ENCODE peak calls at places on chromosomes 4 and X, in nine cellular contexts. Z is Caco-2, G is mammary epithelial cell, R is lower leg skin, S is choroid plexus epithelial cell, C is astrocyte of the spinal cord, N is cardiac fibroblast, F is PC-3, W is body of pancreas. M is an unnamed sample.
A peak's percentile ranks its signal among the peaks of the same experiment; 100 is the strongest.

GRCh38 chr4:102333792-102334191 is 11.5 kb downstream of the SLC39A8 start:
- DNase-seq in Z (no peak), G (no peak), R (no peak), S (no peak), C (no peak), N (no peak), F (no peak), W (no peak), M (no peak)

GRCh38 chr4:17866790-17867189 is 56.0 kb downstream of the NCAPG start:
- DNase-seq in Z (no peak), G (no peak), R (no peak), S (no peak), C (no peak), N (no peak), F (no peak), W (no peak), M (no peak)

GRCh38 chr4:86398187-86398586 is 38.3 kb upstream of the MAPK10 start:
- DNase-seq in Z (no peak), G (no peak), R (no peak), S (no peak), C (no peak), N (no peak), F (no peak), W (no peak), M (no peak)

GRCh38 chr4:112213850-112214249 is 17.7 kb upstream of the AP1AR start:
- DNase-seq in Z (no peak), G (peak; percentile 68), R (no peak), S (peak; percentile 92), C (peak; percentile 59), N (peak; percentile 73), F (no peak), W (no peak), M (peak; percentile 85)

GRCh38 chr4:28724239-28724638 is 1863.6 kb downstream of the STIM2 start:
- DNase-seq in Z (no peak), G (no peak), R (no peak), S (no peak), C (no peak), N (no peak), F (no peak), W (no peak), M (no peak)

GRCh38 chr4:534101-534575 is 35.1 kb downstream of the PIGG start:
- DNase-seq in Z (no peak), G (no peak), R (no peak), S (no peak), C (no peak), N (no peak), F (no peak), W (no peak), M (no peak)

GRCh38 chr4:70637239-70637920 is 8.8 kb downstream of the ENAM start:
- DNase-seq in Z (no peak), G (no peak), R (no peak), S (peak; percentile 8), C (no peak), N (no peak), F (no peak), W (peak; percentile 29), M (peak; percentile 25)

GRCh38 chr4:23373269-23373668 is 516.6 kb downstream of the PPARGC1A start:
- DNase-seq in Z (peak; percentile 39), G (peak; percentile 48), R (no peak), S (peak; percentile 6), C (peak; percentile 75), N (peak; percentile 63), F (peak; percentile 63), W (peak; percentile 45), M (peak; percentile 56)

GRCh38 chr4:914531-914930 is 17.6 kb downstream of the GAK start:
- DNase-seq in Z (no peak), G (no peak), R (no peak), S (no peak), C (no peak), N (no peak), F (no peak), W (no peak), M (no peak)

GRCh38 chrX:150704030-150704613 is 10.9 kb downstream of the MTMR1 start:
- DNase-seq in Z (no peak), G (peak; percentile 65), R (no peak), S (peak; percentile 63), C (peak; percentile 64), N (peak; percentile 68), F (peak; percentile 67), W (peak; percentile 14), M (peak; percentile 63)

GRCh38 chr4:40196724-40197281 is at the start of gene RHOH:
- DNase-seq in Z (no peak), G (no peak), R (no peak), S (no peak), C (no peak), N (no peak), F (no peak), W (no peak), M (no peak)

GRCh38 chr4:40195182-40196177 is 1.4 kb upstream of the RHOH start:
- DNase-seq in Z (no peak), G (no peak), R (no peak), S (no peak), C (no peak), N (no peak), F (no peak), W (no peak), M (no peak)

GRCh38 chr4:40197879-40198689 is 1.3 kb downstream of the RHOH start:
- DNase-seq in Z (no peak), G (no peak), R (no peak), S (no peak), C (no peak), N (no peak), F (no peak), W (no peak), M (no peak)

GRCh38 chr4:40194602-40195161 is 2.1 kb upstream of the RHOH start:
- DNase-seq in Z (no peak), G (no peak), R (no peak), S (peak; percentile 88), C (no peak), N (peak; percentile 35), F (no peak), W (no peak), M (peak; percentile 14)

DNA sequence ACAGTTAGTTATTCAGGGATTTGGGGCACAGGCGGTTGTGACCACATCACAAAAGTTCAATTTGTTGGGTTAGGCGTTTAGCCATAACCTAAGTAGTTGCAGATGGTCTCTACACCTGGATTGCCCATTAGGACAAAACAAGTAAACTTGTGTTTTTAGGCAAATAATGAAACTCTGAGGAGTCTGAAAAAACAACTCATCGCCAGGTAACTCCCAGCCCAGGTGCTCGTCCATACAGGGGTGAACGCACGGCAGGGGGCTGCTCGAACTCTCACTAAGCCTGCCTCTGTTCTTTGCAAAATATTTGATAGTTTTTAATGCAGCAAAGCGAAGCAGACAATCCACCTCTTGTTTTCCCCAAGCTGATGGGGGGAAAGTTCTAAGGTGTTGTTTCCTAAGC is 571 bp upstream of the RHOH start:
- DNase-seq in Z (no peak), G (no peak), R (no peak), S (no peak), C (no peak), N (no peak), F (no peak), W (no peak), M (no peak)
- H3K4me3 ChIP-seq in Z (no peak overlapping the region), G (no peak overlapping the region), R (no peak overlapping the region), S (no peak overlapping the region), C (no peak overlapping the region), N (no peak overlapping the region), F (no peak overlapping the region), W (no peak overlapping the region), M (no peak overlapping the region)

DNA sequence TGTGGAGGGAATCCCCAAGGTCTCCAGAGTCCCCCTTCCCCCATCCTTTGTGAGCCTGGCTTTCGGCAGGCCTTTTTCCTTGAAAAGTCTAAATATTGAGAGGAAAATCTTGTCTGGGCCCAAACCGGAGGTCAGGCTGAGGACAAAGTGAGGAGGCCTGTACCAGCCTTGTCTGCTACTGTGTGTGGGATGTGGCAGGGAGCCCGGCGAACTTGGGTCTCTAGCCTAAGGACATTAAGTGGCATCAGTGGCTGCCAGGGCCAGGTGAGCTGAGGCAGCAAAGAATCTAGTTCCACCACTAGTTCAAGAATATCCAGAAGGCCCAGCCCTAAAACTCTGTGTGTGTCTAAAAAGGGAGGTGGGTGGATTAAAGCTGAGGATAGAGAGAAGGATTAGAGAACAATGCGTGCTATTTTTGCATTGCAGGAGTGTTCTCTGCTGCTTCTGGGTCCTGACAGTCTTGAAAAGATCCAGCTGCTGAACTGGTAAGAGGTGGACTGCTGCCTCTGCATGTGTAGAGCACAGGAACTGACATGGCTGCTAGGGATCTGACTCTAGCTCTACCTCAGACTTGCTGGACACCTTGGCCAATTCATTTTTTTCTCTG is 1.2 kb upstream of the AMER1 start:
- DNase-seq in Z (no peak), G (peak; percentile 1), R (peak; percentile 14), S (peak; percentile 30), C (no peak), N (peak; percentile 75), F (no peak), W (no peak), M (peak; percentile 73)
- TF ChIP-seq CTCF in Z (no peak), G (no peak), R (no peak), S (no peak), C (no peak), N (no peak), F (no peak), W (no peak), M (no peak)

DNA sequence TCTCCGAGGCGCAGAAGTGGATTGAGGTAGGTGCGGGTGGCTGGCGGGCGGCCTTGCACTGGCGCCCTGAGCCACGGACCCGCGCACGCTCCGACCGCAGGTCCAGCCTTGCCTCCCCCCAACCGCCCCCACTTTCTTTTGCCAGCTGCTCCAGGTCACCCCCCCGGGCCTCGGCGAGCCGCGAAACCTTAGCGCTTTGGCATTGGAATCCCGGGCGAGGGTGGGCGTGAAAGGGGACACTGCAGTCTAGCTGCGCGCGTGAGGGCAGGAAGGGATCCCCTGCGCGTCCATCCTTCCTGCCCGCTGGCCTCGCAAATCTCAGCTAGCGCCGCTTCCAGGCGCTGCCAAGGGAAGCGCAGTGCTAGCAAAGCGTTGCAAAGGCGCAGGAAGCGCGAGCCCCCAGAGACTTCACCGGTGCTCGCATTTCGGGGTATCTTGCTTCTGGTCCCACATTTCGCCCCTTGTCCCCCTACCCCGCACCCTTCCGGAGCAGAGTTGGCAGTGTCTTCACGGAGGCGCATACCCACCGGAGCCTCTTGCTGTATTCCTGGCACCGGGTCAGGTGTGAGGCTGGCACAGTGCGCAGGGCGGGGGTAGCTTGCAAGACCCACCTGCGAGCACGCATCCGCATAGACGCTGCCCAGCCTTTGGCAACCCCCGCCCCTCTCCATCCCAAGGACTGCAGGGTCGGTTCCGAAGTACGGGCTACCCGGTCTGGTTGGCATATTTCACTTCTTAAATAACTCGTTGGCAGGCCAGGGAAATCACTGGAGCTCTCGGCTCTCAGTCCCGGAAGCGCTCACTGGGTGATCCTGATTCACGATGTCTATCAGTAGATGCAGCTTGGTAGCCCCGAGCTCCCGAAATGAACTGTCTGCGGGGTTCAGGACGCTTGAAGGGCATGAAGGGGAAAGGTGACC is 104.4 kb downstream of the UCHL1 start:
- DNase-seq in Z (no peak), G (peak; percentile 13), R (peak; percentile 36), S (peak; percentile 32), C (peak; percentile 18), N (no peak), F (peak; percentile 46), W (peak; percentile 44), M (peak; percentile 23)
- H3K4me3 ChIP-seq in Z (peak overlapping the region; percentile 62), G (peak overlapping the region; percentile 50), R (peak overlapping the region; percentile 81), S (peak overlapping the region; percentile 59), C (peak overlapping the region; percentile 46), N (peak overlapping the region; percentile 55), F (peak overlapping the region; percentile 85), W (peak overlapping the region; percentile 90), M (peak overlapping the region; percentile 68)

DNA sequence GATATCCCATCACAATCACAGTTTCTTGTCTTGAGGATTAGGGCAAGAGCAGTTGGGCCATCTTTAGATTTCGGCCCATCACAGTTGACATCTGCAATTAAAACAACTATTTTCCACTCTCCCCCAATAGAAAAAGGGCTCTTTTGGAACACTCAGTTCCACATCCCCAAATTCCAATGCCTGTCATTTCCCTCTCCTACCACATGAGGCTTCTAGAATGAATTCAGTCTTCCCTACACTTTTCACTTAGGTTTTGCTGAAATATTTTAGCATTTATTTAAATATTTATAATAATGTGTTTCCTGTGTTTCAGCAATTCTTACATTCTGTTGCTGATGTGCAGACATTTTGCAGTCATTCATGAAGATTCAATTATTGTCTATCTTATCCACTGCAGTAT is 118.4 kb downstream of the COX18 start:
- DNase-seq in Z (no peak), G (no peak), R (no peak), S (peak; percentile 30), C (no peak), N (no peak), F (peak; percentile 42), W (no peak), M (peak; percentile 19)
- TF ChIP-seq CTCF in Z (no peak), G (peak; percentile 39), R (no peak), S (peak; percentile 50), C (peak; percentile 41), N (peak; percentile 39), F (peak; percentile 53), W (no peak), M (peak; percentile 64)